ENCODE peak calls at places on chromosomes 6 and 20, in seven cellular contexts. Q is pancreas, Z is colonic mucosa, N is aorta, Y is left ventricle myocardium inferior, H is gastrocnemius medialis, L is cardiac muscle cell. I is an unnamed sample.

GRCh38 chr6:142566628-142567396 is 265.0 kb downstream of the ADGRG6 start:
- DNase-seq in Y (no peak), N (no peak), L (peak; percentile 70), Q (no peak), Z (peak; percentile 54), H (no peak), I (peak; percentile 28)

GRCh38 chr6:106642476-106642875 is 13.1 kb downstream of the QRSL1 start:
- DNase-seq in Y (no peak), Q (no peak), H (no peak), N (no peak), L (no peak), Z (no peak), I (no peak)

GRCh38 chr6:41288025-41288777 is 1.7 kb upstream of the TREM1 start:
- DNase-seq in H (no peak), Q (no peak), Z (no peak), N (no peak), Y (no peak), L (peak; percentile 56), I (no peak)

GRCh38 chr6:46013639-46014038 is 2.0 kb downstream of the CLIC5 start:
- DNase-seq in Y (no peak), H (no peak), N (no peak), L (no peak), Z (no peak), Q (no peak), I (no peak)

GRCh38 chr6:707576-708236 is 14.8 kb upstream of the EXOC2 start:
- DNase-seq in N (no peak), H (no peak), Z (no peak), Y (no peak), L (no peak), Q (no peak), I (no peak)

GRCh38 chr6:3144571-3144970 is 12.8 kb downstream of the TUBB2A start:
- DNase-seq in L (no peak), H (no peak), Y (no peak), N (no peak), Q (no peak), Z (no peak), I (no peak)

GRCh38 chr6:47733879-47734558 is 35.6 kb downstream of the ADGRF4 start:
- DNase-seq in Q (no peak), N (no peak), L (peak; percentile 3), Y (no peak), H (no peak), Z (peak; percentile 27), I (no peak)

GRCh38 chr6:13908955-13909381 is 15.8 kb upstream of the RNF182 start:
- DNase-seq in Y (no peak), Q (no peak), Z (peak; percentile 48), H (peak; percentile 19), N (peak; percentile 46), L (peak; percentile 69), I (no peak)

GRCh38 chr6:161168281-161168891 is 105.5 kb downstream of the AGPAT4 start:
- DNase-seq in L (no peak), Y (no peak), N (no peak), H (no peak), Q (no peak), Z (peak; percentile 27), I (no peak)

GRCh38 chr6:32198866-32199265 is 6.4 kb upstream of the GPSM3 start:
- DNase-seq in Z (no peak), H (no peak), Q (no peak), Y (no peak), N (no peak), L (no peak), I (no peak)

GRCh38 chr6:142771162-142771561 is 173.8 kb downstream of the HIVEP2 start:
- DNase-seq in Y (no peak), H (no peak), Q (no peak), Z (no peak), N (no peak), L (no peak), I (no peak)

GRCh38 chr6:15389079-15389758 is 143.3 kb downstream of the JARID2 start:
- DNase-seq in N (no peak), Q (no peak), Y (no peak), H (peak; percentile 38), L (peak; percentile 30), Z (no peak), I (no peak)

GRCh38 chr6:105691971-105692370 is 289.1 kb upstream of the PREP start:
- DNase-seq in Y (no peak), Z (no peak), Q (no peak), N (no peak), L (no peak), H (no peak), I (no peak)

GRCh38 chr6:63272397-63272796 is 47.4 kb downstream of the LGSN start:
- DNase-seq in L (peak; percentile 51), Y (no peak), H (no peak), Q (no peak), Z (no peak), N (no peak), I (no peak)

GRCh38 chr6:136607204-136607931 is 57.1 kb upstream of the MAP7 start:
- DNase-seq in Y (no peak), H (no peak), Q (no peak), Z (peak; percentile 37), L (no peak), N (no peak), I (no peak)

GRCh38 chr20:63858393-63859165 is 2.7 kb upstream of the ABHD16B start:
- DNase-seq in Z (peak; percentile 22), N (no peak), Y (peak; percentile 63), L (peak; percentile 67), Q (no peak), H (no peak), I (peak; percentile 79)

GRCh38 chr6:106149472-106150069 is 63.4 kb downstream of the PRDM1 start:
- DNase-seq in Q (no peak), L (no peak), Y (no peak), Z (no peak), N (no peak), H (no peak), I (no peak)

GRCh38 chr6:89087881-89088280 is 7.3 kb downstream of the PNRC1 start:
- DNase-seq in Q (no peak), L (no peak), N (no peak), Y (no peak), H (no peak), Z (no peak), I (no peak)

GRCh38 chr20:33503564-33503963 is 13.7 kb downstream of the CBFA2T2 start:
- DNase-seq in Y (no peak), H (no peak), Z (no peak), N (no peak), Q (no peak), L (no peak), I (no peak)

GRCh38 chr6:52537001-52537753 is 39.7 kb downstream of the TRAM2 start:
- DNase-seq in Z (no peak), H (no peak), Y (no peak), Q (no peak), N (no peak), L (no peak), I (no peak)

GRCh38 chr6:42339991-42340401 is 111.7 kb downstream of the TRERF1 start:
- DNase-seq in N (no peak), Y (no peak), H (no peak), Z (no peak), L (no peak), Q (no peak), I (no peak)

GRCh38 chr20:37914672-37915433 is 11.9 kb downstream of the VSTM2L start:
- DNase-seq in N (no peak), Q (no peak), H (no peak), L (peak; percentile 76), Y (no peak), Z (no peak), I (no peak)
- H3K4me3 ChIP-seq in N (no peak overlapping the region), Q (no peak overlapping the region), H (peak overlapping the region; percentile 40), L (peak overlapping the region; percentile 19), Y (peak overlapping the region; percentile 41), Z (peak overlapping the region; percentile 11), I (peak overlapping the region; percentile 37)

GRCh38 chr20:51482836-51483235 is 59.7 kb downstream of the NFATC2 start:
- DNase-seq in Y (no peak), H (no peak), N (no peak), L (no peak), Z (no peak), Q (no peak), I (no peak)
- H3K9me3 ChIP-seq in Y (peaks cover 2% of the 10 kb centered on the region), H (no peaks in the 10 kb centered on the region), N (no peaks in the 10 kb centered on the region), L (no peaks in the 10 kb centered on the region), Z (no peaks in the 10 kb centered on the region), Q (no peaks in the 10 kb centered on the region), I (no peaks in the 10 kb centered on the region)

GRCh38 chr6:152697634-152698033 is at the start of gene MYCT1:
- DNase-seq in N (no peak), Y (no peak), Z (no peak), L (no peak), H (no peak), Q (no peak), I (no peak)

GRCh38 chr6:152698692-152699091 is 995 bp downstream of the MYCT1 start:
- DNase-seq in Q (no peak), L (no peak), H (no peak), N (no peak), Y (no peak), Z (no peak), I (no peak)

GRCh38 chr6:152701081-152701862 is 3.6 kb downstream of the MYCT1 start:
- DNase-seq in Q (no peak), Z (no peak), L (peak; percentile 1), Y (no peak), N (no peak), H (no peak), I (no peak)

GRCh38 chr6:152701863-152702401 is 4.2 kb downstream of the MYCT1 start:
- DNase-seq in L (no peak), Y (no peak), Z (no peak), N (no peak), Q (no peak), H (no peak), I (no peak)

DNA sequence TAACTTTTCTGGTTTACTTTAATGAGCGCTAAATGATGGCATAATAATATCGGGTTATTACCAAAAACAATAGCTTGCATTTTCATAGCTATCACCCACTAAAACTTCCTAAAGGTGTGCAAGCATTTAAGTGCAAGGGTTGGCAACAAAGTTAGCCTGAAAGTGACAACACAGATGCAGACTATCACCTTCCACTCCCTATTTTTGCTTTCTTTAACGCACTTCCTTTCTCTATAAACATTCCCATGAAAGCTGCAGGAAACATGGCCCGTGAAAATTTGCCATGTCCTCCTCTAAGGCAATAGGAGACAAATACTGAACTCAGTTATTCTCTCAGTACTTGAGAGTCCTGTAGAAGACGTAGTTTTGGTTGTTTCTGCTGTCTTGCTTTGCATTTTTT is 2.7 kb downstream of the MYCT1 start:
- DNase-seq in Y (no peak), Q (no peak), H (no peak), L (no peak), N (no peak), Z (no peak), I (no peak)
- H3K4me3 ChIP-seq in Y (peak overlapping the region; percentile 58), Q (no peak overlapping the region), H (peak overlapping the region; percentile 30), L (no peak overlapping the region), N (no peak overlapping the region), Z (no peak overlapping the region), I (peak overlapping the region; percentile 56)

DNA sequence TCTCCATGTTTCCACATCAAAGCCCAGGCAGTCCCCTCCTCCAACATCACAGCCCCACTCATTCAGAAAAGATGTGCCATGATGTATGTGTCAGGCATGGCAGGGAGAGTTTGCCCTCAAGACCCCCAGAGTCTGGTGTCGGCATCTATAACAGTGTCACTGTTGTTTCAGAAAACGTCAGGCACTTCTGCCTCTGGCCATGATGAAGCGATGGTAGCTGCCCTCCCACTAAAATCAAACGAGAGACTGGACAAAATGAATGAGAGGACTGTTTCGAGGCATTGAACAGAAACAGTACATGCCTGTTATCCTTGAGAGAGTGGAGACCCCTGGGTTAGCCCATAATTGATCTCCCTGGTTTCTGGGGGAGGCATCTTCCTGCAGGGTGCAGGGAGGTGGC is 144.6 kb downstream of the SYCP2 start:
- DNase-seq in L (no peak), Y (no peak), N (no peak), Z (no peak), Q (no peak), H (no peak), I (no peak)
- H3K9me3 ChIP-seq in L (no peaks in the 10 kb centered on the region), Y (peaks cover 13% of the 10 kb centered on the region), N (peaks cover 6% of the 10 kb centered on the region), Z (no peaks in the 10 kb centered on the region), Q (no peaks in the 10 kb centered on the region), H (no peaks in the 10 kb centered on the region), I (peaks cover 8% of the 10 kb centered on the region)

I was measured in heart left ventricle.